ENCODE peak calls at places on chromosomes 13 and 19, in eight cellular contexts. G is fibroblast of mammary gland, F is thoracic aorta, T is IMR-90, X is AG09319, A is NB4, V is tibial nerve, Y is astrocyte of the spinal cord. K is an unnamed sample.
A peak's percentile ranks its signal among the peaks of the same experiment; 100 is the strongest.

GRCh38 chr13:75550159-75550567 is 572 bp downstream of the UCHL3 start:
- DNase-seq in G (peak; percentile 77), F (peak; percentile 18), T (peak; percentile 87), X (no peak), A (peak; percentile 69), V (no peak), Y (peak; percentile 74), K (no peak)

GRCh38 chr19:54383330-54383729 is 18.6 kb upstream of the LAIR1 start:
- DNase-seq in G (no peak), F (no peak), T (no peak), X (no peak), A (no peak), V (no peak), Y (no peak), K (no peak)

GRCh38 chr19:57327993-57328392 is 7.7 kb downstream of the ZNF543 start:
- DNase-seq in G (no peak), F (no peak), T (no peak), X (no peak), A (no peak), V (no peak), Y (no peak), K (no peak)

GRCh38 chr13:74683411-74683810 is 549.2 kb upstream of the KLF12 start:
- DNase-seq in G (peak; percentile 9), F (no peak), T (no peak), X (no peak), A (no peak), V (no peak), Y (no peak), K (no peak)

GRCh38 chr13:22278336-22278929 is 607.6 kb downstream of the FGF9 start:
- DNase-seq in G (peak; percentile 12), F (no peak), T (peak; percentile 63), X (no peak), A (peak; percentile 62), V (peak; percentile 64), Y (no peak), K (peak; percentile 41)

GRCh38 chr19:45780146-45780447 is 2.2 kb downstream of the DMPK start:
- DNase-seq in G (no peak), F (no peak), T (no peak), X (no peak), A (no peak), V (no peak), Y (no peak), K (no peak)

GRCh38 chr13:99506632-99507031 is 5.4 kb downstream of the TM9SF2 start:
- DNase-seq in G (no peak), F (no peak), T (no peak), X (no peak), A (peak; percentile 79), V (no peak), Y (no peak), K (no peak)

GRCh38 chr19:47350599-47350998 is 1.5 kb downstream of the DHX34 start:
- DNase-seq in G (peak; percentile 34), F (no peak), T (no peak), X (no peak), A (no peak), V (no peak), Y (no peak), K (no peak)

GRCh38 chr19:21482863-21483276 is 22.5 kb upstream of the ZNF429 start:
- DNase-seq in G (peak; percentile 48), F (no peak), T (no peak), X (no peak), A (peak; percentile 72), V (no peak), Y (peak; percentile 7), K (peak; percentile 44)

GRCh38 chr13:27997904-27998522 is 9.5 kb upstream of the URAD start:
- DNase-seq in G (peak; percentile 23), F (no peak), T (peak; percentile 28), X (no peak), A (peak; percentile 84), V (no peak), Y (peak; percentile 29), K (no peak)

GRCh38 chr13:110965038-110965754 is 50.3 kb upstream of the ANKRD10 start:
- DNase-seq in G (peak; percentile 94), F (no peak), T (peak; percentile 89), X (no peak), A (peak; percentile 14), V (no peak), Y (peak; percentile 58), K (no peak)

GRCh38 chr13:107928762-107929161 is 286.6 kb downstream of the LIG4 start:
- DNase-seq in G (no peak), F (no peak), T (no peak), X (no peak), A (no peak), V (no peak), Y (no peak), K (no peak)

DNA sequence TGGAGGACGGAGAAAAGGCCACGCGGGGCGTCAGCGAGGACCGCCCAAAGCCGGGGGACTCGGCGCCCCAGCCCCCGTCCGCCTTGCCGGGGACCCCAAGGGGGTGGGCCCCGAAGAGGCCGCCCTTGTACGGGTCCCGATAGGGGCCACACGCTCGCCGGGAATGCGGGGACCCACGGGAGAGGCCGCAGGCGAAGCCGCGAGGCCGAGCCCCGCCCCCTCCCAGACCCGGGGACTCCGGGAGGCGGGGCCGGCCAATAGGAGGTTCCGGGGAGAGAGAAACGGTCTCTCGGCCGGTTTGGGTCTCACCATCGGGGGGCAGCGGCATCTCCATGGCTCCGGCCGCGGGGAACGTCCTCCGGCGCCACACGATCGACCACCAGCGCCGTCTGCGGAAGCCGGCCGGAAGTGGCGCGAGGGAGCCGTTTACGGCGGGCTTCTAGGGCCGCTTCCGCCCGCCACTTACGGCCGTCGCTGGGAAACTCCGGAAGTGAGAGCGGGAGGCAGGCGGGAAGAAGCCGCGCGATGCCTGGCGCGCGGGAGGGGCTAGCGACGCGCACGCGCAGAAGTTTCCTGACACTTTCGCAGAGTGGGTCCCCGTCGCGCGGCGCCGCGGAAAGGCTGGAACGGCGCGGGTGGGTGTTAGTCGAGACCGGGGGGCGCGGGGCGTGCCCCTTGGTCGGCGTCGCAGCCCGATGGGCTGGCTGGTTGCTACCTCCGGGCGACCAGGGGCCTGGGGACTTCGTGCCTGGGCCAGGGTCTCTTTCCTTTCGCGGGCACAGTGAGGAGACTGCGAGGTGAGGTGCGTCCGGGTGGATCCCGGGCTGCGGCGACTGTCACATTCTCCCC is at the start of gene CHERP:
- DNase-seq in G (peak; percentile 87), F (peak; percentile 65), T (peak; percentile 91), X (peak; percentile 81), A (peak; percentile 95), V (peak; percentile 81), Y (peak; percentile 95), K (peak; percentile 91)
- TF ChIP-seq CTCF in G (no peak), F (no peak), T (no peak), X (no peak), A (no peak), V (peak; percentile 2), Y (no peak), K (no peak)

DNA sequence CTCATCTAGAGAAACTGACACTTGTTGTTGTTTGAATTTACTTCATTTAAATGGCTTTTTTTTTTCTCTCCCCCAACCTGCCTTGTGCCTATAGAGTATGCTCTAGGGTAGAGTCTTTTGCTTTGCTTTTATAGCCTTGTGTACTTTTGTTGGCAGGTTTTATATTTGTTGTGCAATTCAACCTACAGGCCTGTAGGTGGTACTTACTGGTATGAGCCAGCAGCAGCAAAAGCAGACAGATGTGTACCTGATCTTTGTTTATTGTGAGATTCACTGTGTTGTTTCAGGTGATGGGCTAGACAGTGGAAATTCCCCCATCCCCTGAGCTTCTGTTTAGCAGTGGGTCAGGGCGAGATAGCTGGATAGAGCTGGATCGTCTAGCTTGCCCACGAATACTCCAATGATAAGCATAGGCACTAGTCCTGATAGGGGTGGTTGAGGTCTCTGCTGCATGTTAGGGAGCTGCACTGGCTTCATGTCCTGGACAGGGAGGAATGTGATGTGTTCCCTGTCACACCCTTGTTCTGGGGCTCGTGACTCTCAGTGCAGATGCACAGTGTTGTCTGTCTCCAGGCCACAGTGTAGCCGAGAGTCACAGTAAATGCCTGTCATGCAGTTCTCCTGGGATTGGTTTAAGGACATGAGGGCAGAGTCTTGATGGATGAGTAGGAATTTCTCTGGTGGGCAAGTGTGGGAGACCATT is 21.3 kb downstream of the DNAJC3 start:
- DNase-seq in G (peak; percentile 24), F (no peak), T (peak; percentile 17), X (no peak), A (no peak), V (no peak), Y (no peak), K (no peak)
- TF ChIP-seq CTCF in G (peak; percentile 39), F (no peak), T (peak; percentile 27), X (no peak), A (peak; percentile 21), V (no peak), Y (peak; percentile 37), K (peak; percentile 16)

GRCh38 chr13:113086031-113086750 is 19.4 kb upstream of the F7 start:
- DNase-seq in G (no peak), F (no peak), T (peak; percentile 12), X (no peak), A (no peak), V (no peak), Y (no peak), K (no peak)
- TF ChIP-seq CTCF in G (no peak), F (no peak), T (peak; percentile 43), X (no peak), A (peak; percentile 25), V (no peak), Y (peak; percentile 17), K (no peak)

GRCh38 chr19:10872551-10873107 is 1.3 kb downstream of the CARM1 start:
- DNase-seq in G (no peak), F (no peak), T (no peak), X (no peak), A (no peak), V (no peak), Y (no peak), K (no peak)

GRCh38 chr19:10874019-10874418 is 2.7 kb downstream of the CARM1 start:
- DNase-seq in G (no peak), F (no peak), T (no peak), X (no peak), A (no peak), V (no peak), Y (no peak), K (no peak)

GRCh38 chr19:10870501-10870954 is 825 bp upstream of the CARM1 start:
- DNase-seq in G (no peak), F (no peak), T (no peak), X (no peak), A (no peak), V (no peak), Y (no peak), K (no peak)

GRCh38 chr19:10870955-10871603 is at the start of gene CARM1:
- DNase-seq in G (peak; percentile 96), F (peak; percentile 98), T (peak; percentile 97), X (peak; percentile 98), A (peak; percentile 96), V (peak; percentile 98), Y (peak; percentile 99), K (peak; percentile 99)

DNA sequence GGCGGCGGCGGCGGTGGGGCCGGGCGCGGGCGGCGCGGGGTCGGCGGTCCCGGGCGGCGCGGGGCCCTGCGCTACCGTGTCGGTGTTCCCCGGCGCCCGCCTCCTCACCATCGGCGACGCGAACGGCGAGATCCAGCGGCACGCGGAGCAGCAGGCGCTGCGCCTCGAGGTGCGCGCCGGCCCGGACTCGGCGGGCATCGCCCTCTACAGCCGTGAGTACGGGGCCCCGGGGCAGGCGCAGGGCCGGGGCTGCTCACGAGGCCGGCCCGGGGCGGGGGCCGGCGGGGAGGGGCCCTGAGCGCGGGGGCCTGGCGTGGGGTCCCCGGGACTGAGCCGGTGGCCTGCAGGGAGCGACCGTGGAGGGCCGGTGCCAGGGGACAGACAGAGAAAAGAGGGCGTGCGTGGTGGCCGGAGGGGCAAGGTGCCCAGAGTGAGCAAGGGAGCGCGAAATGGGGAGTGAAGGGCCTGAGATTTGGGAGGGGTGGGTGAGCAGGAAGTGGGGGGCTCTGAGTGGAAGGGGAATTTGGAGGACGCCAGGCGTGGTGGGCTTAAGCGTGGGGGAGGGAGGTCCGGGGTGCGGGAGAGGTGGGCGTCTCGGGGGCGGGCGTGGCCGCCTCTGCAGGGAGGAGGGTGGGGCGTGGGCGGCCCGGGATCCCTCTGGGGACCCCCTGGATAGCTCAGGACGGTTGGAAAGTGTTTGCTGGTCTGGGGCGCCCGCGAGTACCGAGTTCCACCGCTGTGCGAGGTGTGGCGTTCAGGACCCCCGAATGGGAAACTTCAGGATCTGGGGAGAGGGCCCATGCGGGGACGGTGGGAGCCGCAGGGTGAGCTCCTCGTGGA is 578 bp downstream of the CARM1 start:
- DNase-seq in G (no peak), F (no peak), T (no peak), X (no peak), A (peak; percentile 42), V (no peak), Y (no peak), K (peak; percentile 25)
- TF ChIP-seq CTCF in G (peak; percentile 1), F (peak; percentile 45), T (no peak), X (no peak), A (no peak), V (no peak), Y (no peak), K (no peak)